ENCODE peak calls at places on chromosomes 3 and 15, in seven cellular contexts. R is endothelial cell of umbilical vein, M is endodermal cell, N is mesendoderm, Z is colonic mucosa, A is NT2/D1, G is HepG2. P is an unnamed sample.

GRCh38 chr15:100114100-100114499 is 227.7 kb downstream of the ADAMTS17 start:
- DNase-seq in M (no peak), R (peak), Z (no peak), N (no peak), A (no peak), G (no peak), P (no peak)

GRCh38 chr15:100383302-100384107 is 41.7 kb upstream of the ADAMTS17 start:
- DNase-seq in N (peak), M (peak), R (no peak), Z (peak), A (no peak), G (peak), P (peak)

GRCh38 chr3:127172670-127173515 is 20.0 kb upstream of the PRR23E start:
- DNase-seq in A (no peak), N (peak), M (peak), Z (no peak), R (peak), G (no peak), P (no peak)

GRCh38 chr3:183774631-183775030 is 50.7 kb downstream of the MAP6D1 start:
- DNase-seq in A (no peak), R (no peak), Z (no peak), G (no peak), M (no peak), N (no peak), P (no peak)

GRCh38 chr15:45186771-45187577 is 792 bp downstream of the SHF start:
- DNase-seq in A (no peak), G (peak), M (peak), R (no peak), Z (peak), N (peak), P (no peak)

GRCh38 chr3:129316121-129317013 is 37.7 kb downstream of the HMCES start:
- DNase-seq in N (peak), R (peak), G (peak), A (peak), M (peak), Z (peak), P (peak)

GRCh38 chr3:135917076-135917475 is 48.5 kb upstream of the PPP2R3A start:
- DNase-seq in N (no peak), Z (no peak), R (no peak), G (no peak), M (no peak), A (no peak), P (no peak)

GRCh38 chr3:138367912-138368311 is 19.5 kb downstream of the MRAS start:
- DNase-seq in A (no peak), Z (no peak), M (no peak), R (no peak), G (no peak), N (no peak), P (no peak)

GRCh38 chr3:179872842-179873241 is 163.9 kb downstream of the PEX5L start:
- DNase-seq in N (peak), G (no peak), Z (no peak), A (no peak), R (no peak), M (peak), P (no peak)

GRCh38 chr3:193890036-193890897 is 245.7 kb upstream of the HES1 start:
- DNase-seq in M (peak), G (no peak), A (no peak), Z (peak), N (peak), R (no peak), P (no peak)

GRCh38 chr15:80978685-80979084 is 10.9 kb downstream of the MESD start:
- DNase-seq in R (peak), N (peak), Z (no peak), M (no peak), A (no peak), G (no peak), P (no peak)

GRCh38 chr3:3127432-3128010 is 781 bp downstream of the TRNT1 start:
- DNase-seq in M (peak), Z (peak), A (no peak), R (no peak), N (peak), G (peak), P (peak)

GRCh38 chr3:38755130-38755529 is 60.9 kb downstream of the SCN10A start:
- DNase-seq in G (no peak), R (no peak), N (peak), A (no peak), M (peak), Z (no peak), P (peak)

GRCh38 chr3:182818296-182818978 is 25.1 kb downstream of the ATP11B start:
- DNase-seq in G (no peak), A (no peak), M (no peak), R (no peak), Z (no peak), N (no peak), P (no peak)

GRCh38 chr3:89762360-89762759 is 654.9 kb downstream of the EPHA3 start:
- DNase-seq in A (peak), Z (no peak), N (peak), G (no peak), R (no peak), M (no peak), P (no peak)

GRCh38 chr3:157906627-157907026 is 199.6 kb downstream of the SHOX2 start:
- DNase-seq in R (no peak), A (no peak), G (no peak), Z (no peak), N (no peak), M (no peak), P (no peak)

GRCh38 chr3:179020112-179020511 is 51.5 kb downstream of the ZMAT3 start:
- DNase-seq in N (no peak), Z (no peak), G (no peak), R (peak), A (no peak), M (no peak), P (no peak)

GRCh38 chr3:160921020-160921635 is 165.1 kb downstream of the PPM1L start:
- DNase-seq in M (peak), Z (no peak), R (peak), N (peak), G (peak), A (no peak), P (no peak)

GRCh38 chr3:127690106-127690505 is 17.4 kb downstream of the ABTB1 start:
- DNase-seq in R (no peak), N (peak), G (peak), A (peak), Z (no peak), M (peak), P (no peak)

GRCh38 chr3:173411288-173412064 is 13.9 kb downstream of the NLGN1 start:
- DNase-seq in R (peak), M (no peak), G (peak), A (no peak), Z (peak), N (peak), P (no peak)

GRCh38 chr3:133040696-133041523 is 2.7 kb downstream of the TMEM108 start:
- DNase-seq in Z (peak), R (peak), G (peak), N (peak), A (peak), M (peak), P (peak)

GRCh38 chr3:121998588-121999473 is 23.2 kb downstream of the ILDR1 start:
- DNase-seq in M (peak), R (peak), Z (no peak), A (no peak), G (no peak), N (peak), P (no peak)

GRCh38 chr3:58178528-58179234 is 32.1 kb downstream of the DNASE1L3 start:
- DNase-seq in N (no peak), Z (peak), A (no peak), R (no peak), G (no peak), M (no peak), P (no peak)

GRCh38 chr3:117165611-117166051 is 456.1 kb downstream of the TUSC7 start:
- DNase-seq in G (no peak), A (peak), R (no peak), Z (no peak), N (peak), M (no peak), P (no peak)

GRCh38 chr15:51718745-51719144 is 18.7 kb downstream of the LYSMD2 start:
- DNase-seq in N (no peak), G (no peak), M (no peak), R (no peak), A (no peak), Z (no peak), P (no peak)

GRCh38 chr3:148923592-148923991 is 58.5 kb downstream of the CPA3 start:
- DNase-seq in M (no peak), G (no peak), A (no peak), Z (no peak), N (no peak), R (no peak), P (no peak)

GRCh38 chr3:147712357-147712756 is 303.2 kb downstream of the ZIC1 start:
- DNase-seq in Z (no peak), G (peak), A (no peak), N (peak), M (peak), R (no peak), P (no peak)

GRCh38 chr3:126419151-126419703 is 24.5 kb downstream of the CFAP100 start:
- DNase-seq in R (no peak), A (no peak), M (peak), G (no peak), N (no peak), Z (no peak), P (no peak)

GRCh38 chr3:148079370-148079769 is 618.3 kb upstream of the AGTR1 start:
- DNase-seq in N (no peak), R (no peak), A (no peak), M (no peak), Z (no peak), G (no peak), P (no peak)

GRCh38 chr3:172371544-172371943 is 76.7 kb downstream of the GHSR start:
- DNase-seq in A (no peak), Z (no peak), N (no peak), R (no peak), M (no peak), G (no peak), P (no peak)

GRCh38 chr3:77686560-77686959 is 646.7 kb downstream of the ROBO2 start:
- DNase-seq in A (peak), G (no peak), M (no peak), N (no peak), Z (no peak), R (no peak), P (no peak)

GRCh38 chr15:26807517-26808427 is 34.9 kb upstream of the GABRB3 start:
- DNase-seq in Z (no peak), N (no peak), M (no peak), A (no peak), G (no peak), R (no peak), P (no peak)

DNA sequence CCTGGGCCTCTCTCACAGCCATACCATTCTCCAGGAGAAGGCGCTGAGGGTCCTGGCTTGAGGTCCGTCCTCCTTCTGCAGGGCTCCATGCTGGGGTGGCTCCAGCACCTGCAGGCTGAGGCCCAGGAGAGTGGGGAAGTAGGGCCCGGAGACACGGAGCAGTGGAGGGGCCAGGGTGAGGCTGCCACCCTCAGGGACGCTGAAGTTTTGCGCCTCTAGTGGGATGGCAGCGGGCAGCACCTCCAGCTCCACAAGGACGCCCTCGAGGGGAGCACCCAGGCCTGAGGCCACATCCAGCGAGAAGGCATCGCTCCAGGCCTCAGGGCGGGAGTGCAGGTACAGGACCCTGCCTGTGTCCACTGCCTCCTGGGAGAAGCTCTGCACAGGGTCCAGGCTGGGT is 27.5 kb downstream of the CSPG4 start:
- DNase-seq in Z (no peak), N (no peak), G (no peak), R (no peak), M (no peak), A (no peak), P (no peak)
- H3K4me3 ChIP-seq in Z (no peak), N (no peak), G (peak), R (no peak), M (no peak), A (no peak), P (no peak)

DNA sequence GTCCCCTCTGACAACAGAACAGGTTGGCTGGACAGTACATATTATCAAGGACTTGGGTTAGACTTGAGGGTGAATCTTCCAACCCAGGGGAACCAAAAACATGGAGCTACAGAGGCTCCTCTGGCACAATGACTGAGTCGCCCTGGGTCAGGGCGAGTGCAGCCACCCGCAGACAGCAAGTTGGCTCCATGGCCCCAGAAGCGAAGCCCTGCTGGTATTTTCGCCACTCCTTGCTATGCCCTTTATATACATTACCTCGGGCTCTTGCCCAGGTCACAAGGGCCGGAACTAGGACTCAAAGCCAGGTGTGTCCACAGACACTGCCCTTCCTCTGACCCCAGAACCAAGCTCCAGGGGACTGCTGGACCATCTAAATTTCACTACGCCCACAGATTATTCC is 64.6 kb downstream of the ADCY5 start:
- DNase-seq in G (no peak), N (no peak), Z (no peak), M (no peak), A (no peak), R (no peak), P (no peak)
- H3K9ac ChIP-seq in G (no peak), N (no peak), Z (no peak), M (no peak), A (no peak), R (no peak), P (no peak)

DNA sequence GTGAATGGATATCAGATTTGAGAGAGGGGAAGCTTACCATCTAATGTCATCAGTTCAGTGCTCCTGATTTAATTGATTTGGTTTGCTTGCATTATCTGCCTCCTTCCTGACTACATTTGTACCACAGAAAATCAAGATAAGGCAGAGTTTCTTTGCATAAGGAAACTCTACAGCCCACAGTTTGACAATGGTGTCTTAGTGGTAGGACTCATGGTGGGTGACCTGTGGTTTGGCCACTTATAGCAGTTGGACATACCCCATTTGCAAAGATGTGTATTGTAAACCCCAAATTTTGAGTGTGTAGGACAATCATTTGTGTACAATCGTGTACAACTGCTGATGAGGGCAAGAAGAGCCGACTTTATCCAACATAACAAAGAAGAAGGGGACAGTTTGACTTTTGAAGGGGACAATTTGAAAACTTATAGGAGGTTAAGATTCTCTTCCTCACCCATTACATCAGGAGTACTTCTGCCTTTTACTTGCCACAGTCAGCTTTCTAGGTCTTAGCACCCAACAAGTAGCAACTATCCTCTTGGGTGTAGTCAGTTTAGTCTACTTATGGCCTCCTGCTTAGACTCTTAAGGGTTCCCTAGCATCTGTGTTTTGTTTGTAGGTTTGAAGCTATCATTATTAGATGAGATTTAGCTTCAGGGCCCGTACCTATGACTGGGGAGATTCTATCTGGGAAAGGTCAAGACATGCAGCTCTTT is 6.2 kb downstream of the TGFBR2 start:
- DNase-seq in Z (no peak), R (no peak), G (no peak), M (no peak), N (no peak), A (no peak), P (no peak)
- H3K4me3 ChIP-seq in Z (no peak), R (no peak), G (peak), M (no peak), N (no peak), A (no peak), P (no peak)

GRCh38 chr3:51295625-51296024 is 89.5 kb upstream of the MANF start:
- DNase-seq in R (no peak), Z (no peak), N (no peak), G (no peak), A (no peak), M (no peak), P (no peak)
- H3K9ac ChIP-seq in R (no peak), Z (no peak), N (no peak), G (no peak), A (no peak), M (no peak), P (no peak)

DNA sequence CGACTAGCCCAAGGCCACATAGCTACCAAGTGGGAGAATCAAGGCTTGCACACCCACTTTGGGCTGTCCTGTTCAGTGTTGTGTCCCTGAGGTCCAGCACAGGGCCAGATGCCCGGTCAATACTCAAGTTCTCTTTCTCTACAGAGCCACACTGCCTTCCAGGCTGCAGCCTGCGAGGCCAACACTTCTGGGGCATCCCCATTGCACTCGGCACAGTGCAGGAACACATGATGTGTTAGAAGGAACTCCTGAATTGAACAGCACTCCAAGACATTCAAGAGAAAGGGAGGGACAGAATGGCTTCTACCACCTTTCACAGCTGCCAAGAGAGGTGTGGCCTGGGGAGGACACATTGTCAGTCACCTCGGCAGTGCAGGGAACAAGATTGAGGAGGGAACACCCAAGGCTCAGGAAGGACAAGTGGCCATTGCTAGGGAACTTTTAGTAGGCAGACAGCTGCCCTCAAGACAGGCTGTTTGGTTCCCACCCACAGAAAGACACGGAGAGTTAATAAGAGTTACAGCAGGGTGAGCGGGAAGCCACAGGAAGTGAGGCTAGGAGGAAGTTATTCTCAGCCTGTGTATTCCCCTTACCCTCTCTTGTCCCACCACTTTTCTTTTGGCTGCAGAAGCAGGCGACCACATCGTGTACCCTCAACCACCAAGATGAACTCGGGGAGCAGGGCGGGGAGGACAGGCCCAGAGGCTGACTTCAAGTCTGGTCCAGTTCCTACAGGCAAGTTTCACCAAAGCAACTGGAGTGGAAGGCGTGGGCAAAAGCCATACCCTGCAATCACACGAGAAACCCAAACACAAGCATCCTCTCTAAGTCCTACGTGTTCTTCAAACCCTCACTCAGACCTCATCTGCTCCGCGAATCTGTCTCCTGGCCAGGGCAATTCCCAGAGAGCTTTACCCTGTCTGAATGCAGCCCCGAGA is 69.4 kb downstream of the SRGAP3 start:
- DNase-seq in A (no peak), Z (no peak), G (no peak), M (no peak), R (no peak), N (no peak), P (peak)
- H3K4me3 ChIP-seq in A (no peak), Z (no peak), G (no peak), M (no peak), R (no peak), N (no peak), P (no peak)

GRCh38 chr3:56860948-56861347 is 59.2 kb upstream of the ARHGEF3 start:
- DNase-seq in A (no peak), G (no peak), N (peak), Z (no peak), M (no peak), R (no peak), P (peak)
- H3K9ac ChIP-seq in A (no peak), G (no peak), N (no peak), Z (no peak), M (no peak), R (no peak), P (peak)

GRCh38 chr15:85312925-85313324 is 67.5 kb upstream of the AKAP13 start:
- DNase-seq in M (peak), R (no peak), A (no peak), G (peak), N (peak), Z (no peak), P (no peak)
- H3K4me3 ChIP-seq in M (no peak), R (no peak), A (no peak), G (no peak), N (no peak), Z (no peak), P (no peak)

DNA sequence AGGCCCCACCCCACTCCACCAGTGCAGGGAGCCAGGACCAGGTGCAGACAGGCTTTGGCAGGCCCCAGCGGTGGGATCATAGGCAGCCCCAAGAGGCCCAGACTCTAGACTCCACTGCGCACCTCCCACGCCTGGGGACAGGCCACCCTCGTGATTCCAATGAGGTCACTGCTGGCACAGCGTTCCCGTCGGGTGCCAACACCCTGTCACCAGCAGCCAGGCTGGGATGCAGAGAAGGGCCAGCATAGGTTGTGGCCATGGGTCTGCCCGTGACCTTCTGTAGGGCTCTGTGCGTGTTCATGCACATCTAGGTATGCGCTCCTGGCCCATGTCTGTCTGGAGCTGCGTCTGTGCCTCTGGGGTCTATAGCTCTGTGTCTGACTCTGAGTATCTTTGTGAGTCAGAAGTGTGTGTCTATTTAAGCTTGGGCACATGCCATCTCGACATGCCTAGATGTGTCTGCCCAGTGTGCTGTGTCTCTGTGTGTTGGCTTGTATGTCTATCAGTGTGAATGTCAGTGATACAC is 13.0 kb downstream of the VIPR1 start:
- DNase-seq in G (no peak), A (no peak), M (no peak), Z (peak), R (no peak), N (no peak), P (no peak)
- H3K9ac ChIP-seq in G (no peak), A (no peak), M (no peak), Z (peak), R (no peak), N (no peak), P (no peak)

P was measured in DND-41.